ENCODE peak calls at places on chromosomes 3 and 15, in four cellular contexts. O, Z, Q and T are unnamed samples.

GRCh38 chr3:43905157-43905556 is 214.4 kb downstream of the ABHD5 start:
- DNase-seq in O (no peak), Z (no peak), Q (no peak), T (no peak)

GRCh38 chr15:69903476-69904295 is 194.0 kb downstream of the TLE3 start:
- DNase-seq in O (no peak), Z (no peak), Q (no peak), T (no peak)

GRCh38 chr15:101062471-101063171 is 143.5 kb downstream of the LRRK1 start:
- DNase-seq in O (no peak), Z (no peak), Q (no peak), T (peak; percentile 51)

GRCh38 chr15:57485869-57486268 is 105.8 kb upstream of the MYZAP start:
- DNase-seq in O (peak; percentile 88), Z (peak; percentile 81), Q (no peak), T (no peak)

GRCh38 chr3:162892921-162893793 is 1396.5 kb downstream of the OTOL1 start:
- DNase-seq in O (peak; percentile 78), Z (no peak), Q (no peak), T (no peak)

GRCh38 chr15:39434126-39434525 is 146.8 kb upstream of the THBS1 start:
- DNase-seq in O (no peak), Z (peak; percentile 18), Q (no peak), T (no peak)

GRCh38 chr3:154795582-154795981 is 284.5 kb upstream of the MME start:
- DNase-seq in O (no peak), Z (no peak), Q (no peak), T (no peak)

GRCh38 chr3:126109860-126110235 is 25.9 kb upstream of the SLC41A3 start:
- DNase-seq in O (no peak), Z (no peak), Q (no peak), T (no peak)

GRCh38 chr3:108285176-108285575 is 11.2 kb upstream of the HHLA2 start:
- DNase-seq in O (no peak), Z (no peak), Q (no peak), T (no peak)

GRCh38 chr15:89958107-89958805 is 42.9 kb upstream of the ZNF710 start:
- DNase-seq in O (no peak), Z (peak; percentile 24), Q (no peak), T (no peak)

GRCh38 chr3:129974451-129975331 is at the start of gene TRH:
- DNase-seq in O (no peak), Z (no peak), Q (no peak), T (no peak)

GRCh38 chr3:107468782-107469181 is 54.0 kb upstream of the BBX start:
- DNase-seq in O (no peak), Z (no peak), Q (no peak), T (no peak)

GRCh38 chr3:157868168-157868567 is 238.1 kb downstream of the SHOX2 start:
- DNase-seq in O (no peak), Z (no peak), Q (no peak), T (no peak)

GRCh38 chr3:60809857-60810256 is 441.4 kb downstream of the FHIT start:
- DNase-seq in O (peak; percentile 1), Z (peak; percentile 16), Q (no peak), T (no peak)

GRCh38 chr3:45562027-45562426 is 32.5 kb upstream of the LIMD1 start:
- DNase-seq in O (no peak), Z (no peak), Q (no peak), T (no peak)

GRCh38 chr3:23071306-23071705 is 131.8 kb upstream of the UBE2E2 start:
- DNase-seq in O (no peak), Z (no peak), Q (no peak), T (no peak)

GRCh38 chr15:73870700-73871408 is 2.5 kb upstream of the TBC1D21 start:
- DNase-seq in O (peak; percentile 7), Z (no peak), Q (peak; percentile 67), T (no peak)

GRCh38 chr3:160103397-160103796 is 114.8 kb downstream of the IL12A start:
- DNase-seq in O (no peak), Z (no peak), Q (no peak), T (no peak)

GRCh38 chr15:48392356-48392755 is 61.1 kb downstream of the DUT start:
- DNase-seq in O (no peak), Z (no peak), Q (no peak), T (no peak)

GRCh38 chr3:141384157-141384556 is 15.9 kb downstream of the ZBTB38 start:
- DNase-seq in O (no peak), Z (no peak), Q (no peak), T (no peak)

DNA sequence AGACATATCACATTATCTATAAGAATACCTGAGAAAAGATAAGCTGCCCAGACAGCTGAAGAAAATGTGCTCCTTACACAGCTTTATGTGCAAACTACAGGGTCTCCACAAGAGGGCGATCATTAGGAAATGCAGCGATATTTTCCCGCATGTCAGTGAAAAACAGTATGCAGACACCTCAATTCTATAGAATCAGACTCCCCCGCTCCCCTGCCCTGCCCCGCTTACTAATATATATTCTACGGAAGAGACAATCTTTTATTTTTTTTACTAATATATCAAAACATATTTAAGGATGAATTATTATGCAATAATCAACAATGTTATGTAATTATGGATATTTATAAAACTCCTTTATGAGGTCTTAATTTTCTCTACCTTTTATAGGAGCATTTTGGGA is 681.3 kb downstream of the ROBO1 start:
- DNase-seq in O (peak; percentile 63), Z (peak; percentile 53), Q (peak; percentile 33), T (no peak)
- TF ChIP-seq POLR2AphosphoS2 in O (no peak), Z (no peak), Q (no peak), T (no peak)

GRCh38 chr15:92082217-92082843 is 228.8 kb downstream of the SLCO3A1 start:
- DNase-seq in O (peak; percentile 76), Z (peak; percentile 21), Q (peak; percentile 71), T (no peak)
- TF ChIP-seq POLR2AphosphoS2 in O (no peak), Z (no peak), Q (no peak), T (no peak)

GRCh38 chr15:50003786-50004334 is 115.2 kb downstream of the ATP8B4 start:
- DNase-seq in O (peak; percentile 92), Z (peak; percentile 78), Q (peak; percentile 91), T (peak; percentile 37)
- TF ChIP-seq POLR2AphosphoS2 in O (no peak), Z (no peak), Q (no peak), T (no peak)

DNA sequence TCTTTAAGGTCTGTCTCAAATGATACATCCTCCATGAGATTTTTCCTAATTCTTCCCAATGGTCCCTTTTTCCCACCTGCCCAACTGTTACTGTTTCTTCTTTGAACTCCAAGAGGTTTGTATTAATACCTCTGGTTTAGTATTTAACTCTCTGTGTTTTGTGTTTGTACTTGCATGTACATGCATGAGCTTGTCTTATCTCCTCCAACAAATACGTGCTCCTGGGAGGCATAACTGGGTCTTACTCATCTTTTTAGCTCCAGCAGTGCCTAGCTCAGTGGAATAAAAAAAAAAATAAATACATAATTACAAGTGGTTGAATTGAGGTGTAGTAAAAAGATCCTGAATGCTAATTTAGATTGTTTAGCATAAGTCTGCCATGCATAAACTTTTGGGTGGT is 1.6 kb upstream of the LYSMD2 start:
- DNase-seq in O (no peak), Z (no peak), Q (peak; percentile 56), T (no peak)
- TF ChIP-seq POLR2AphosphoS2 in O (no peak), Z (no peak), Q (no peak), T (no peak)

GRCh38 chr15:37016287-37016686 is 84.1 kb downstream of the MEIS2 start:
- DNase-seq in O (no peak), Z (no peak), Q (no peak), T (no peak)
- TF ChIP-seq POLR2AphosphoS2 in O (no peak), Z (no peak), Q (no peak), T (no peak)